ENCODE peak calls at places on chromosomes 5 and 9, in five cellular contexts. Y, E, P, N and L are unnamed samples.

GRCh38 chr5:102975040-102975439 is 144.9 kb downstream of the GIN1 start:
- DNase-seq in E (no peak), N (peak), P (no peak), Y (no peak), L (no peak)

GRCh38 chr5:154189256-154189818 is 1.2 kb upstream of the GALNT10 start:
- DNase-seq in P (no peak), N (no peak), E (no peak), Y (no peak), L (no peak)

GRCh38 chr9:128719919-128720605 is 3.9 kb downstream of the ZDHHC12 start:
- DNase-seq in P (no peak), N (no peak), E (no peak), Y (peak), L (no peak)

GRCh38 chr9:103899836-103900235 is 194.3 kb upstream of the SMC2 start:
- DNase-seq in Y (no peak), P (no peak), N (peak), E (no peak), L (no peak)

GRCh38 chr5:170747357-170747756 is 36.2 kb upstream of the GABRP start:
- DNase-seq in Y (no peak), E (no peak), N (no peak), P (no peak), L (no peak)

GRCh38 chr5:135141303-135142268 is 107.6 kb upstream of the PITX1 start:
- DNase-seq in N (no peak), P (no peak), E (no peak), Y (peak), L (no peak)

GRCh38 chr5:161273410-161273809 is 273.1 kb downstream of the GABRB2 start:
- DNase-seq in Y (no peak), P (no peak), N (no peak), E (no peak), L (no peak)

GRCh38 chr5:172789687-172790495 is 18.9 kb upstream of the DUSP1 start:
- DNase-seq in Y (no peak), N (no peak), P (no peak), E (no peak), L (no peak)

GRCh38 chr5:74275204-74275992 is 365.1 kb downstream of the ENC1 start:
- DNase-seq in Y (no peak), E (no peak), N (no peak), P (no peak), L (no peak)

GRCh38 chr9:136225748-136226679 is 19.6 kb downstream of the QSOX2 start:
- DNase-seq in P (no peak), N (peak), E (peak), Y (peak), L (peak)

GRCh38 chr5:134509308-134510040 is 16.0 kb upstream of the JADE2 start:
- DNase-seq in P (no peak), E (no peak), Y (no peak), N (no peak), L (no peak)

GRCh38 chr9:127395491-127396252 is 1.3 kb upstream of the SLC2A8 start:
- DNase-seq in P (no peak), E (no peak), Y (no peak), N (no peak), L (no peak)

GRCh38 chr9:72140582-72140981 is 8.7 kb upstream of the GDA start:
- DNase-seq in N (no peak), Y (no peak), E (no peak), P (no peak), L (no peak)

GRCh38 chr5:13553896-13554295 is 390.6 kb downstream of the DNAH5 start:
- DNase-seq in Y (peak), N (no peak), E (no peak), P (no peak), L (no peak)

GRCh38 chr5:107455111-107455544 is 215.6 kb downstream of the EFNA5 start:
- DNase-seq in N (peak), Y (no peak), E (no peak), P (no peak), L (no peak)

GRCh38 chr9:121750715-121751623 is 99.5 kb downstream of the DAB2IP start:
- DNase-seq in E (no peak), P (no peak), Y (no peak), N (no peak), L (no peak)

GRCh38 chr5:119527346-119527745 is 75.0 kb downstream of the HSD17B4 start:
- DNase-seq in Y (no peak), E (no peak), N (no peak), P (no peak), L (no peak)

GRCh38 chr9:107895524-107896001 is 406.0 kb upstream of the KLF4 start:
- DNase-seq in E (no peak), P (no peak), Y (no peak), N (no peak), L (no peak)

GRCh38 chr5:76457685-76458491 is 54.8 kb downstream of the IQGAP2 start:
- DNase-seq in N (no peak), Y (no peak), P (no peak), E (no peak), L (no peak)

GRCh38 chr9:78668148-78668825 is 371.4 kb downstream of the PSAT1 start:
- DNase-seq in Y (no peak), E (no peak), N (no peak), P (no peak), L (no peak)

GRCh38 chr5:76942581-76942980 is 10.3 kb upstream of the CRHBP start:
- DNase-seq in N (peak), E (no peak), Y (no peak), P (no peak), L (no peak)

GRCh38 chr9:127549771-127550170 is 62.3 kb upstream of the STXBP1 start:
- DNase-seq in Y (no peak), E (no peak), N (no peak), P (no peak), L (no peak)

GRCh38 chr5:10481241-10481932 is 39.7 kb downstream of the ROPN1L start:
- DNase-seq in P (no peak), Y (peak), E (no peak), N (no peak), L (no peak)

GRCh38 chr9:38185647-38186371 is 116.8 kb upstream of the SHB start:
- DNase-seq in E (no peak), P (no peak), N (no peak), Y (no peak), L (no peak)

GRCh38 chr9:2639786-2640185 is 18.2 kb downstream of the VLDLR start:
- DNase-seq in N (no peak), Y (no peak), E (no peak), P (no peak), L (no peak)

GRCh38 chr5:52925001-52925400 is 64.2 kb upstream of the ITGA2 start:
- DNase-seq in E (no peak), N (no peak), P (no peak), Y (no peak), L (peak)

GRCh38 chr9:68983797-68984419 is 30.0 kb downstream of the PRKACG start:
- DNase-seq in Y (no peak), P (no peak), E (no peak), N (no peak), L (no peak)

GRCh38 chr5:107204413-107204812 is 466.3 kb downstream of the EFNA5 start:
- DNase-seq in Y (no peak), P (no peak), N (no peak), E (no peak), L (no peak)